ENCODE peak calls at places on chromosomes 12 and 14, in ten cellular contexts. One of them, this sample, is unnamed.

GRCh38 chr14:99707921-99708320 is 23.8 kb downstream of the CYP46A1 start:
- DNase-seq in HCEC 1CT: no peak
- DNase-seq in hypothalamus: no peak
- DNase-seq in CD8-positive, alpha-beta T cell: no peak
- DNase-seq in GM12865: no peak
- DNase-seq in G401: no peak
- DNase-seq in neuronal stem cell: no peak
- DNase-seq in GF-D8: no peak
- DNase-seq in fibroblast of mammary gland: no peak
- DNase-seq in A172: no peak
- DNase-seq in this sample: no peak

GRCh38 chr12:92989715-92990484 is 60.8 kb upstream of the EEA1 start:
- DNase-seq in CD8-positive, alpha-beta T cell: no peak
- DNase-seq in neuronal stem cell: no peak
- DNase-seq in GF-D8: no peak
- DNase-seq in G401: no peak
- DNase-seq in hypothalamus: no peak
- DNase-seq in A172: no peak
- DNase-seq in HCEC 1CT: no peak
- DNase-seq in GM12865: peak
- DNase-seq in fibroblast of mammary gland: no peak
- DNase-seq in this sample: no peak

GRCh38 chr12:62907561-62907960 is 27.4 kb downstream of the PPM1H start:
- DNase-seq in fibroblast of mammary gland: no peak
- DNase-seq in hypothalamus: no peak
- DNase-seq in GM12865: no peak
- DNase-seq in HCEC 1CT: no peak
- DNase-seq in G401: no peak
- DNase-seq in CD8-positive, alpha-beta T cell: no peak
- DNase-seq in neuronal stem cell: no peak
- DNase-seq in A172: no peak
- DNase-seq in GF-D8: no peak
- DNase-seq in this sample: no peak

GRCh38 chr14:95683793-95684192 is 2.4 kb upstream of the TCL1B start:
- DNase-seq in HCEC 1CT: no peak
- DNase-seq in neuronal stem cell: no peak
- DNase-seq in hypothalamus: no peak
- DNase-seq in A172: no peak
- DNase-seq in G401: no peak
- DNase-seq in GM12865: peak
- DNase-seq in fibroblast of mammary gland: peak
- DNase-seq in CD8-positive, alpha-beta T cell: peak
- DNase-seq in GF-D8: no peak
- DNase-seq in this sample: no peak

GRCh38 chr12:106445981-106446380 is 88.4 kb downstream of the POLR3B start:
- DNase-seq in neuronal stem cell: peak
- DNase-seq in fibroblast of mammary gland: no peak
- DNase-seq in HCEC 1CT: no peak
- DNase-seq in GM12865: no peak
- DNase-seq in CD8-positive, alpha-beta T cell: no peak
- DNase-seq in hypothalamus: no peak
- DNase-seq in GF-D8: no peak
- DNase-seq in G401: no peak
- DNase-seq in A172: no peak
- DNase-seq in this sample: no peak

GRCh38 chr14:99784508-99784907 is 8.7 kb upstream of the EML1 start:
- DNase-seq in neuronal stem cell: no peak
- DNase-seq in hypothalamus: no peak
- DNase-seq in fibroblast of mammary gland: no peak
- DNase-seq in GM12865: no peak
- DNase-seq in CD8-positive, alpha-beta T cell: no peak
- DNase-seq in A172: no peak
- DNase-seq in HCEC 1CT: no peak
- DNase-seq in G401: no peak
- DNase-seq in GF-D8: no peak
- DNase-seq in this sample: peak

GRCh38 chr14:22545842-22546721 is 42.9 kb downstream of the DAD1 start:
- DNase-seq in fibroblast of mammary gland: peak
- DNase-seq in hypothalamus: no peak
- DNase-seq in neuronal stem cell: no peak
- DNase-seq in HCEC 1CT: peak
- DNase-seq in CD8-positive, alpha-beta T cell: no peak
- DNase-seq in G401: no peak
- DNase-seq in GM12865: no peak
- DNase-seq in A172: peak
- DNase-seq in GF-D8: no peak
- DNase-seq in this sample: peak

GRCh38 chr14:57871487-57872080 is 5.7 kb upstream of the SLC35F4 start:
- DNase-seq in GM12865: peak
- DNase-seq in CD8-positive, alpha-beta T cell: no peak
- DNase-seq in GF-D8: no peak
- DNase-seq in HCEC 1CT: peak
- DNase-seq in G401: peak
- DNase-seq in fibroblast of mammary gland: peak
- DNase-seq in hypothalamus: peak
- DNase-seq in neuronal stem cell: peak
- DNase-seq in A172: peak
- DNase-seq in this sample: peak

GRCh38 chr12:79850610-79851299 is 84.1 kb downstream of the PPP1R12A start:
- DNase-seq in HCEC 1CT: no peak
- DNase-seq in GF-D8: peak
- DNase-seq in hypothalamus: no peak
- DNase-seq in A172: no peak
- DNase-seq in G401: no peak
- DNase-seq in neuronal stem cell: no peak
- DNase-seq in GM12865: no peak
- DNase-seq in fibroblast of mammary gland: no peak
- DNase-seq in CD8-positive, alpha-beta T cell: no peak
- DNase-seq in this sample: no peak

GRCh38 chr12:63862187-63863107 is 17.9 kb downstream of the SRGAP1 start:
- DNase-seq in neuronal stem cell: no peak
- DNase-seq in HCEC 1CT: no peak
- DNase-seq in GF-D8: no peak
- DNase-seq in hypothalamus: no peak
- DNase-seq in GM12865: no peak
- DNase-seq in CD8-positive, alpha-beta T cell: no peak
- DNase-seq in fibroblast of mammary gland: no peak
- DNase-seq in G401: no peak
- DNase-seq in A172: peak
- DNase-seq in this sample: no peak

GRCh38 chr12:124411291-124411878 is 116.5 kb downstream of the RFLNA start:
- DNase-seq in HCEC 1CT: peak
- DNase-seq in fibroblast of mammary gland: peak
- DNase-seq in A172: peak
- DNase-seq in GM12865: no peak
- DNase-seq in GF-D8: no peak
- DNase-seq in CD8-positive, alpha-beta T cell: no peak
- DNase-seq in G401: peak
- DNase-seq in neuronal stem cell: no peak
- DNase-seq in hypothalamus: no peak
- DNase-seq in this sample: peak

GRCh38 chr14:105500726-105501101 is 9.7 kb downstream of the TEDC1 start:
- DNase-seq in GM12865: no peak
- DNase-seq in G401: no peak
- DNase-seq in A172: no peak
- DNase-seq in GF-D8: no peak
- DNase-seq in HCEC 1CT: no peak
- DNase-seq in CD8-positive, alpha-beta T cell: no peak
- DNase-seq in neuronal stem cell: no peak
- DNase-seq in fibroblast of mammary gland: no peak
- DNase-seq in hypothalamus: no peak
- DNase-seq in this sample: no peak

GRCh38 chr12:104478396-104479140 is 21.8 kb downstream of the CHST11 start:
- DNase-seq in GM12865: peak
- DNase-seq in neuronal stem cell: no peak
- DNase-seq in GF-D8: peak
- DNase-seq in G401: no peak
- DNase-seq in HCEC 1CT: no peak
- DNase-seq in CD8-positive, alpha-beta T cell: no peak
- DNase-seq in hypothalamus: no peak
- DNase-seq in A172: no peak
- DNase-seq in fibroblast of mammary gland: no peak
- DNase-seq in this sample: no peak

GRCh38 chr14:56243110-56243509 is 124.9 kb downstream of the PELI2 start:
- DNase-seq in neuronal stem cell: no peak
- DNase-seq in GF-D8: no peak
- DNase-seq in A172: no peak
- DNase-seq in hypothalamus: no peak
- DNase-seq in HCEC 1CT: no peak
- DNase-seq in G401: no peak
- DNase-seq in GM12865: no peak
- DNase-seq in fibroblast of mammary gland: no peak
- DNase-seq in CD8-positive, alpha-beta T cell: no peak
- DNase-seq in this sample: no peak

GRCh38 chr14:98259881-98260280 is 1012.1 kb downstream of the BCL11B start:
- DNase-seq in G401: no peak
- DNase-seq in hypothalamus: no peak
- DNase-seq in GF-D8: no peak
- DNase-seq in GM12865: no peak
- DNase-seq in fibroblast of mammary gland: no peak
- DNase-seq in neuronal stem cell: no peak
- DNase-seq in A172: no peak
- DNase-seq in CD8-positive, alpha-beta T cell: no peak
- DNase-seq in HCEC 1CT: no peak
- DNase-seq in this sample: no peak